ENCODE peak calls at places on chromosomes 11 and 22, in six cellular contexts. P, U, W, M, Z and Y are unnamed samples.

GRCh38 chr11:28833169-28833568 is 725.0 kb downstream of the METTL15 start:
- DNase-seq in W (no peak), M (no peak), U (no peak), Z (no peak), P (no peak), Y (no peak)

GRCh38 chr11:2775083-2775625 is 75.4 kb upstream of the KCNQ1OT1 start:
- DNase-seq in Z (no peak), U (no peak), P (no peak), W (no peak), M (no peak), Y (no peak)

GRCh38 chr22:38716271-38716670 is 10.5 kb downstream of the GTPBP1 start:
- DNase-seq in U (no peak), M (no peak), P (no peak), W (no peak), Z (no peak), Y (no peak)

GRCh38 chr11:10722307-10722706 is 28.7 kb upstream of the CTR9 start:
- DNase-seq in U (no peak), Z (no peak), P (no peak), W (no peak), M (no peak), Y (no peak)

GRCh38 chr11:44615913-44616806 is 50.7 kb downstream of the CD82 start:
- DNase-seq in W (no peak), Z (no peak), P (no peak), M (no peak), U (no peak), Y (no peak)

GRCh38 chr11:121895919-121896318 is 220.1 kb downstream of the BLID start:
- DNase-seq in U (no peak), M (peak), Z (peak), W (peak), P (peak), Y (peak)

GRCh38 chr22:49598338-49598737 is 229.3 kb downstream of the BRD1 start:
- DNase-seq in W (no peak), Z (no peak), M (no peak), P (no peak), U (no peak), Y (no peak)

GRCh38 chr11:130211781-130212401 is 52.3 kb downstream of the ST14 start:
- DNase-seq in U (no peak), Z (no peak), W (no peak), M (no peak), P (no peak), Y (no peak)

GRCh38 chr11:37370817-37371216 is 772.8 kb upstream of the RAG2 start:
- DNase-seq in U (no peak), M (no peak), W (peak), P (no peak), Z (no peak), Y (no peak)

GRCh38 chr22:32340437-32340836 is 17.2 kb upstream of the RFPL3 start:
- DNase-seq in M (no peak), P (no peak), U (no peak), W (no peak), Z (no peak), Y (no peak)

GRCh38 chr11:27184458-27185312 is 144.1 kb downstream of the BBOX1 start:
- DNase-seq in P (peak), Z (no peak), M (peak), U (no peak), W (no peak), Y (no peak)

GRCh38 chr11:12276356-12276755 is 101.0 kb upstream of the PARVA start:
- DNase-seq in W (no peak), M (no peak), U (no peak), P (no peak), Z (no peak), Y (no peak)

GRCh38 chr11:11072067-11072466 is 214.2 kb upstream of the ZBED5 start:
- DNase-seq in W (no peak), Z (no peak), M (no peak), P (peak), U (no peak), Y (no peak)

GRCh38 chr11:125102544-125102943 is 8.9 kb downstream of the TMEM218 start:
- DNase-seq in U (no peak), W (no peak), Z (no peak), P (no peak), M (no peak), Y (no peak)

GRCh38 chr11:67449116-67449844 is 3.2 kb downstream of the GPR152 start:
- DNase-seq in W (no peak), P (no peak), Z (no peak), U (no peak), M (no peak), Y (no peak)

GRCh38 chr22:39384750-39385480 is 14.7 kb upstream of the TAB1 start:
- DNase-seq in M (no peak), Z (peak), P (peak), W (no peak), U (no peak), Y (no peak)

GRCh38 chr11:86958259-86958658 is 3.1 kb upstream of the FZD4 start:
- DNase-seq in Z (no peak), U (no peak), W (no peak), P (no peak), M (no peak), Y (no peak)

GRCh38 chr22:20618488-20618887 is 111.1 kb downstream of the MED15 start:
- DNase-seq in U (no peak), M (no peak), P (no peak), Z (no peak), W (no peak), Y (no peak)

GRCh38 chr11:3165152-3165705 is at the start of gene OSBPL5:
- DNase-seq in W (peak), M (peak), Z (peak), P (peak), U (no peak), Y (peak)

GRCh38 chr22:20957691-20958440 is 9.2 kb upstream of the AIFM3 start:
- DNase-seq in Z (no peak), M (no peak), U (no peak), P (peak), W (no peak), Y (no peak)

GRCh38 chr11:69817265-69818236 is 1.7 kb downstream of the FGF3 start:
- DNase-seq in W (no peak), M (no peak), U (no peak), Z (peak), P (no peak), Y (no peak)

GRCh38 chr11:118819687-118820086 is 28.7 kb upstream of the DDX6 start:
- DNase-seq in M (no peak), W (no peak), P (no peak), U (no peak), Z (no peak), Y (no peak)

GRCh38 chr11:72328366-72329224 is 84.6 kb upstream of the PHOX2A start:
- DNase-seq in M (no peak), P (no peak), U (no peak), Z (no peak), W (peak), Y (no peak)

GRCh38 chr11:89177691-89178231 is at the start of gene TYR:
- DNase-seq in W (no peak), M (no peak), Z (no peak), P (no peak), U (no peak), Y (no peak)

GRCh38 chr22:39520874-39521857 is 804 bp downstream of the ATF4 start:
- DNase-seq in W (peak), M (peak), U (no peak), P (peak), Z (peak), Y (peak)

GRCh38 chr11:45414082-45414481 is 127.9 kb upstream of the SYT13 start:
- DNase-seq in M (no peak), Z (no peak), U (no peak), P (no peak), W (no peak), Y (no peak)

GRCh38 chr11:17547051-17547577 is at the start of gene OTOG:
- DNase-seq in U (no peak), W (no peak), Z (peak), P (peak), M (no peak), Y (no peak)

GRCh38 chr11:87819141-87819540 is 356.1 kb downstream of the RAB38 start:
- DNase-seq in W (peak), P (peak), U (peak), M (no peak), Z (peak), Y (no peak)

GRCh38 chr11:113474362-113475159 is 637 bp downstream of the DRD2 start:
- DNase-seq in M (peak), P (peak), U (peak), W (peak), Z (peak), Y (peak)

GRCh38 chr22:26845016-26845728 is 187.8 kb downstream of the MIAT start:
- DNase-seq in M (no peak), Z (no peak), P (no peak), U (no peak), W (peak), Y (no peak)

GRCh38 chr11:46680164-46680760 is 20.2 kb downstream of the ARHGAP1 start:
- DNase-seq in M (no peak), U (no peak), P (no peak), W (no peak), Z (no peak), Y (no peak)

GRCh38 chr11:58805065-58805464 is 39.4 kb downstream of the GLYATL2 start:
- DNase-seq in M (peak), U (peak), Z (peak), P (no peak), W (no peak), Y (no peak)

GRCh38 chr11:97641988-97642387 is 1252.2 kb downstream of the JRKL start:
- DNase-seq in U (no peak), M (no peak), P (no peak), W (no peak), Z (no peak), Y (no peak)

GRCh38 chr11:11979487-11980117 is 28.8 kb downstream of the DKK3 start:
- DNase-seq in Z (peak), W (peak), U (no peak), M (peak), P (peak), Y (no peak)

GRCh38 chr11:33967451-33967850 is 75.6 kb upstream of the LMO2 start:
- DNase-seq in U (no peak), W (no peak), M (no peak), Z (no peak), P (no peak), Y (no peak)

GRCh38 chr22:29394931-29395581 is 6.7 kb upstream of the AP1B1 start:
- DNase-seq in P (peak), U (no peak), M (peak), Z (peak), W (peak), Y (peak)

GRCh38 chr11:95035316-95035715 is 10.3 kb downstream of the KDM4E start:
- DNase-seq in U (no peak), W (no peak), Z (no peak), M (no peak), P (peak), Y (no peak)

DNA sequence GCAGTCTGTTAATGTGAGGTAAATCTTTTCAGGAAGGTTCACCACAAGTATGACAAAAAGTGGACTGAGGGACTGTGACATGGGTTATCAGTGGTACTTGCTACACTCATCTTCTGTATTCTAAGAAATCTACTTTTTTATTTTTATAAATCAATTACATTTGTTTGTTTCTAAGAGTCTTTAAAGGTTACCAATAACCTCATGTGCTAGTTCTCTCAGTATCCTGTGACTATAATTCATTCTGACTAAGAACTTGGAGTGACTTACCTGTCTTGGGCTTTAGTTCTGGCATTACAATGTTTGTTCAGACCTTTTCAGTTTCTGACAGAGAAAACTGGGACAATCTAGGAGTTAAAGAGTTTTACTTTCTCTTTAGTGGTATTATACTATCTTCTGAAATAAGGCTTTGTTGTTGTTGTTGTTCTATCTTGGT is 108.4 kb downstream of the PDE3B start:
- DNase-seq in P (no peak), W (no peak), M (no peak), U (no peak), Z (no peak), Y (no peak)
- TF ChIP-seq CTCF in P (no peak), W (no peak), M (no peak), U (no peak), Z (no peak), Y (no peak)

GRCh38 chr11:131760191-131760951 is 390.0 kb downstream of the NTM start:
- DNase-seq in M (peak), Z (peak), W (peak), U (peak), P (no peak), Y (no peak)
- TF ChIP-seq CTCF in M (no peak), Z (peak), W (no peak), U (peak), P (no peak), Y (no peak)

GRCh38 chr11:116082256-116082655 is 578.0 kb upstream of the CADM1 start:
- DNase-seq in Z (no peak), U (no peak), W (no peak), M (no peak), P (no peak), Y (no peak)

GRCh38 chr11:116077092-116077491 is 572.9 kb upstream of the CADM1 start:
- DNase-seq in W (no peak), P (no peak), Z (no peak), U (no peak), M (no peak), Y (no peak)

GRCh38 chr11:116073854-116074837 is 569.9 kb upstream of the CADM1 start:
- DNase-seq in U (no peak), M (no peak), W (peak), Z (peak), P (no peak), Y (no peak)

GRCh38 chr11:116079580-116079979 is 575.4 kb upstream of the CADM1 start:
- DNase-seq in Z (no peak), W (no peak), P (no peak), M (no peak), U (no peak), Y (no peak)

GRCh38 chr11:116078101-116078561 is 573.9 kb upstream of the CADM1 start:
- DNase-seq in Z (no peak), U (no peak), P (no peak), M (no peak), W (no peak), Y (no peak)
- TF ChIP-seq CTCF in Z (no peak), U (peak), P (no peak), M (no peak), W (peak), Y (no peak)

GRCh38 chr11:375065-376025 is 6.0 kb downstream of the B4GALNT4 start:
- DNase-seq in W (no peak), U (no peak), Z (no peak), M (no peak), P (no peak), Y (no peak)
- TF ChIP-seq CTCF in W (no peak), U (no peak), Z (no peak), M (no peak), P (no peak), Y (no peak)